ENCODE peak calls at places on chromosomes 3 and 15, in six cellular contexts. One of them, this sample, is unnamed.

GRCh38 chr3:134333522-134334181 is 40.6 kb downstream of the AMOTL2 start:
- DNase-seq in H9: peak; percentile 67
- DNase-seq in H1: no peak
- DNase-seq in mesenchymal stem cell: peak; percentile 83
- DNase-seq in mesendoderm: peak; percentile 99
- DNase-seq in IMR-90: peak; percentile 70
- DNase-seq in this sample: peak; percentile 72

GRCh38 chr15:90836296-90836871 is 32.0 kb upstream of the FURIN start:
- DNase-seq in H9: no peak
- DNase-seq in H1: no peak
- DNase-seq in mesenchymal stem cell: peak; percentile 94
- DNase-seq in mesendoderm: peak; percentile 65
- DNase-seq in IMR-90: peak; percentile 91
- DNase-seq in this sample: no peak

GRCh38 chr15:84740691-84741090 is 7.7 kb upstream of the ZNF592 start:
- DNase-seq in H9: no peak
- DNase-seq in H1: no peak
- DNase-seq in mesenchymal stem cell: no peak
- DNase-seq in mesendoderm: no peak
- DNase-seq in IMR-90: no peak
- DNase-seq in this sample: no peak

GRCh38 chr15:39574416-39574815 is 6.5 kb upstream of the THBS1 start:
- DNase-seq in H9: no peak
- DNase-seq in H1: no peak
- DNase-seq in mesenchymal stem cell: peak; percentile 60
- DNase-seq in mesendoderm: no peak
- DNase-seq in IMR-90: no peak
- DNase-seq in this sample: no peak

GRCh38 chr3:190192087-190192486 is 71.4 kb upstream of the P3H2 start:
- DNase-seq in H9: no peak
- DNase-seq in H1: no peak
- DNase-seq in mesenchymal stem cell: peak; percentile 7
- DNase-seq in mesendoderm: no peak
- DNase-seq in IMR-90: no peak
- DNase-seq in this sample: no peak

GRCh38 chr15:96183020-96183926 is 147.2 kb upstream of the NR2F2 start:
- DNase-seq in H9: no peak
- DNase-seq in H1: no peak
- DNase-seq in mesenchymal stem cell: no peak
- DNase-seq in mesendoderm: no peak
- DNase-seq in IMR-90: no peak
- DNase-seq in this sample: no peak

GRCh38 chr3:183427206-183428139 is 946 bp downstream of the MCF2L2 start:
- DNase-seq in H9: peak; percentile 36
- DNase-seq in H1: no peak
- DNase-seq in mesenchymal stem cell: no peak
- DNase-seq in mesendoderm: peak; percentile 42
- DNase-seq in IMR-90: no peak
- DNase-seq in this sample: no peak

GRCh38 chr3:182957676-182958075 is 22.7 kb downstream of the DCUN1D1 start:
- DNase-seq in H9: no peak
- DNase-seq in H1: no peak
- DNase-seq in mesenchymal stem cell: no peak
- DNase-seq in mesendoderm: no peak
- DNase-seq in IMR-90: no peak
- DNase-seq in this sample: no peak

GRCh38 chr3:143352850-143353550 is 233.4 kb downstream of the CHST2 start:
- DNase-seq in H9: no peak
- DNase-seq in H1: no peak
- DNase-seq in mesenchymal stem cell: no peak
- DNase-seq in mesendoderm: peak; percentile 85
- DNase-seq in IMR-90: no peak
- DNase-seq in this sample: no peak

GRCh38 chr3:31743690-31744089 is 211.0 kb downstream of the STT3B start:
- DNase-seq in H9: no peak
- DNase-seq in H1: no peak
- DNase-seq in mesenchymal stem cell: no peak
- DNase-seq in mesendoderm: no peak
- DNase-seq in IMR-90: peak; percentile 25
- DNase-seq in this sample: no peak

GRCh38 chr15:68609618-68610017 is 30.8 kb downstream of the CORO2B start:
- DNase-seq in H9: no peak
- DNase-seq in H1: no peak
- DNase-seq in mesenchymal stem cell: peak; percentile 70
- DNase-seq in mesendoderm: no peak
- DNase-seq in IMR-90: no peak
- DNase-seq in this sample: no peak

GRCh38 chr3:160781429-160781828 is 25.4 kb downstream of the PPM1L start:
- DNase-seq in H9: no peak
- DNase-seq in H1: no peak
- DNase-seq in mesenchymal stem cell: no peak
- DNase-seq in mesendoderm: no peak
- DNase-seq in IMR-90: no peak
- DNase-seq in this sample: no peak

GRCh38 chr3:32440481-32441350 is 49.1 kb downstream of the CMTM7 start:
- DNase-seq in H9: no peak
- DNase-seq in H1: no peak
- DNase-seq in mesenchymal stem cell: no peak
- DNase-seq in mesendoderm: no peak
- DNase-seq in IMR-90: no peak
- DNase-seq in this sample: no peak

GRCh38 chr3:11116336-11117059 is 37.8 kb upstream of the HRH1 start:
- DNase-seq in H9: no peak
- DNase-seq in H1: no peak
- DNase-seq in mesenchymal stem cell: no peak
- DNase-seq in mesendoderm: no peak
- DNase-seq in IMR-90: peak; percentile 37
- DNase-seq in this sample: no peak

GRCh38 chr3:186534113-186534669 is 10.0 kb downstream of the CRYGS start:
- DNase-seq in H9: no peak
- DNase-seq in H1: no peak
- DNase-seq in mesenchymal stem cell: no peak
- DNase-seq in mesendoderm: no peak
- DNase-seq in IMR-90: no peak
- DNase-seq in this sample: no peak

GRCh38 chr3:52434491-52435115 is 10.3 kb downstream of the SEMA3G start:
- DNase-seq in H9: peak; percentile 22
- DNase-seq in H1: no peak
- DNase-seq in mesenchymal stem cell: no peak
- DNase-seq in mesendoderm: no peak
- DNase-seq in IMR-90: no peak
- DNase-seq in this sample: no peak

GRCh38 chr15:74044267-74045110 is 37.9 kb downstream of the GOLGA6A start:
- DNase-seq in H9: no peak
- DNase-seq in H1: no peak
- DNase-seq in mesenchymal stem cell: no peak
- DNase-seq in mesendoderm: no peak
- DNase-seq in IMR-90: no peak
- DNase-seq in this sample: no peak

GRCh38 chr3:124082343-124082742 is 90.4 kb upstream of the ROPN1 start:
- DNase-seq in H9: no peak
- DNase-seq in H1: no peak
- DNase-seq in mesenchymal stem cell: no peak
- DNase-seq in mesendoderm: no peak
- DNase-seq in IMR-90: no peak
- DNase-seq in this sample: no peak

GRCh38 chr3:80649170-80649569 is 881.4 kb upstream of the ROBO1 start:
- DNase-seq in H9: no peak
- DNase-seq in H1: no peak
- DNase-seq in mesenchymal stem cell: no peak
- DNase-seq in mesendoderm: no peak
- DNase-seq in IMR-90: no peak
- DNase-seq in this sample: no peak

GRCh38 chr3:26589678-26590077 is 32.9 kb upstream of the LRRC3B start:
- DNase-seq in H9: no peak
- DNase-seq in H1: no peak
- DNase-seq in mesenchymal stem cell: no peak
- DNase-seq in mesendoderm: no peak
- DNase-seq in IMR-90: no peak
- DNase-seq in this sample: no peak

GRCh38 chr3:79148786-79149185 is 619.0 kb downstream of the ROBO1 start:
- DNase-seq in H9: no peak
- DNase-seq in H1: no peak
- DNase-seq in mesenchymal stem cell: no peak
- DNase-seq in mesendoderm: no peak
- DNase-seq in IMR-90: peak; percentile 2
- DNase-seq in this sample: no peak

GRCh38 chr3:5754602-5755001 is 567.1 kb downstream of the EDEM1 start:
- DNase-seq in H9: no peak
- DNase-seq in H1: no peak
- DNase-seq in mesenchymal stem cell: no peak
- DNase-seq in mesendoderm: no peak
- DNase-seq in IMR-90: no peak
- DNase-seq in this sample: no peak

GRCh38 chr3:117218709-117219108 is 509.1 kb downstream of the TUSC7 start:
- DNase-seq in H9: no peak
- DNase-seq in H1: no peak
- DNase-seq in mesenchymal stem cell: no peak
- DNase-seq in mesendoderm: no peak
- DNase-seq in IMR-90: no peak
- DNase-seq in this sample: no peak

GRCh38 chr3:72231439-72232196 is 446.7 kb upstream of the PROK2 start:
- DNase-seq in H9: no peak
- DNase-seq in H1: no peak
- DNase-seq in mesenchymal stem cell: no peak
- DNase-seq in mesendoderm: peak; percentile 30
- DNase-seq in IMR-90: no peak
- DNase-seq in this sample: no peak

GRCh38 chr3:122364508-122364907 is 18.5 kb downstream of the MIX23 start:
- DNase-seq in H9: no peak
- DNase-seq in H1: no peak
- DNase-seq in mesenchymal stem cell: no peak
- DNase-seq in mesendoderm: no peak
- DNase-seq in IMR-90: no peak
- DNase-seq in this sample: no peak
- H3K18ac ChIP-seq in H9: no peak overlapping the region
- H3K18ac ChIP-seq in H1: no peak overlapping the region
- H3K18ac ChIP-seq in mesenchymal stem cell: no peak overlapping the region
- H3K18ac ChIP-seq in mesendoderm: no peak overlapping the region
- H3K18ac ChIP-seq in IMR-90: no peak overlapping the region
- H3K18ac ChIP-seq in this sample: no peak overlapping the region

GRCh38 chr3:194206375-194206774 is 70.4 kb downstream of the HES1 start:
- DNase-seq in H9: no peak
- DNase-seq in H1: no peak
- DNase-seq in mesenchymal stem cell: no peak
- DNase-seq in mesendoderm: no peak
- DNase-seq in IMR-90: peak; percentile 2
- DNase-seq in this sample: no peak

GRCh38 chr3:194215392-194215791 is 79.4 kb downstream of the HES1 start:
- DNase-seq in H9: no peak
- DNase-seq in H1: no peak
- DNase-seq in mesenchymal stem cell: no peak
- DNase-seq in mesendoderm: peak; percentile 46
- DNase-seq in IMR-90: no peak
- DNase-seq in this sample: no peak

GRCh38 chr3:194208701-194209100 is 72.8 kb downstream of the HES1 start:
- DNase-seq in H9: no peak
- DNase-seq in H1: no peak
- DNase-seq in mesenchymal stem cell: no peak
- DNase-seq in mesendoderm: no peak
- DNase-seq in IMR-90: no peak
- DNase-seq in this sample: no peak

GRCh38 chr3:194212869-194213320 is 76.9 kb downstream of the HES1 start:
- DNase-seq in H9: peak; percentile 87
- DNase-seq in H1: peak; percentile 73
- DNase-seq in mesenchymal stem cell: no peak
- DNase-seq in mesendoderm: peak; percentile 96
- DNase-seq in IMR-90: no peak
- DNase-seq in this sample: peak; percentile 50

DNA sequence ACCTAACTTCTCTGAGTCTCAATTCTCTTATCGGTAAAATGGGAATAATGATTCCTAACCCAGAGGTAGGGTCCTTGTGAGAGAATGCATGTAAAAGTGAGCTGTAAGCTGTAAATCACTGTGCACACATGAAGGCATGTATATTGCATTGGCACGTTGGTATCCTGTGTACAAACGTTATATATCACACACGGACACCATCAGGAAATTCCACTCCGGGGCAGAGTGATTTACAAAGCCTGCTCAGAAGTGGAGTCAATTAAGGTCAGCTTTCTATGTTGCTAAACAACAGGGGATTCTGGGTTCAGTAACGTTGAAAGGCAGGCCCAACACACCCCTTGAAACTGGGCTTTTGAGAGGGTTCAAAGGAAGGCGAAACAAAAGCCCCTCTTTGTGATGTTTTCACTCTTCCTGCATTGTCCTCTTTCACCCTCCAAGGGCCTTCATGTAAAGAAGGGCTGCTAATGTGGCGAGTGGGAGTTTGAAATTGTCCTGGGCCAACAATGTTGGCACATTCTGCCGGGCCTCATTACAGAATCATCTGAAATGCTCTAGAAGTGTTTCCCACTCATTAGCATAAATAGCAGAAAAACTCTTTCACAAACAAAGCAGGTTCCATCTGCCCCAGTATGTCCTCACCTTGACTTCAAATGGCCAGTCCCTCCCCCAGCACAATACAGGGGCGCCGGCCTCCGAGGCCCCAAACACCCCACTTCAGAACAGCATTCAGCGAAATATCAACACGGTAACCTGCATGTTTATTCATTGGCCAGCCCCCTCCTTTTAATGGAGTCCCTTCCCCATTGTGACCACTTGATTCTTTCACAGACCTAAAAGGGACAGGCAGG is 76.3 kb downstream of the HES1 start:
- DNase-seq in H9: no peak
- DNase-seq in H1: no peak
- DNase-seq in mesenchymal stem cell: peak; percentile 45
- DNase-seq in mesendoderm: no peak
- DNase-seq in IMR-90: no peak
- DNase-seq in this sample: peak; percentile 81
- H3K4me2 ChIP-seq in H9: peak overlapping the region; percentile 7
- H3K4me2 ChIP-seq in H1: peak overlapping the region; percentile 51
- H3K4me2 ChIP-seq in mesenchymal stem cell: no peak overlapping the region
- H3K4me2 ChIP-seq in mesendoderm: no peak overlapping the region
- H3K4me2 ChIP-seq in IMR-90: no peak overlapping the region
- H3K4me2 ChIP-seq in this sample: peak overlapping the region; percentile 29

GRCh38 chr15:85934691-85935090 is 140.0 kb upstream of the KLHL25 start:
- DNase-seq in H9: no peak
- DNase-seq in H1: no peak
- DNase-seq in mesenchymal stem cell: no peak
- DNase-seq in mesendoderm: no peak
- DNase-seq in IMR-90: no peak
- DNase-seq in this sample: no peak

GRCh38 chr15:85932391-85932790 is 137.7 kb upstream of the KLHL25 start:
- DNase-seq in H9: no peak
- DNase-seq in H1: no peak
- DNase-seq in mesenchymal stem cell: no peak
- DNase-seq in mesendoderm: no peak
- DNase-seq in IMR-90: no peak
- DNase-seq in this sample: no peak

GRCh38 chr15:85941186-85941855 is 138.3 kb upstream of the AGBL1 start:
- DNase-seq in H9: no peak
- DNase-seq in H1: no peak
- DNase-seq in mesenchymal stem cell: peak; percentile 9
- DNase-seq in mesendoderm: no peak
- DNase-seq in IMR-90: no peak
- DNase-seq in this sample: no peak

GRCh38 chr15:85937661-85938060 is 142.0 kb upstream of the AGBL1 start:
- DNase-seq in H9: no peak
- DNase-seq in H1: no peak
- DNase-seq in mesenchymal stem cell: no peak
- DNase-seq in mesendoderm: no peak
- DNase-seq in IMR-90: no peak
- DNase-seq in this sample: no peak
- H2BK15ac ChIP-seq in H9: no peak overlapping the region
- H2BK15ac ChIP-seq in H1: no peak overlapping the region
- H2BK15ac ChIP-seq in mesenchymal stem cell: no peak overlapping the region
- H2BK15ac ChIP-seq in mesendoderm: no peak overlapping the region
- H2BK15ac ChIP-seq in IMR-90: no peak overlapping the region
- H2BK15ac ChIP-seq in this sample: no peak overlapping the region

GRCh38 chr15:75198560-75199346 is 2.9 kb upstream of the C15orf39 start:
- DNase-seq in H9: peak; percentile 80
- DNase-seq in H1: no peak
- DNase-seq in mesenchymal stem cell: peak; percentile 55
- DNase-seq in mesendoderm: peak; percentile 61
- DNase-seq in IMR-90: peak; percentile 49
- DNase-seq in this sample: no peak
- H3K18ac ChIP-seq in H9: no peak overlapping the region
- H3K18ac ChIP-seq in H1: no peak overlapping the region
- H3K18ac ChIP-seq in mesenchymal stem cell: no peak overlapping the region
- H3K18ac ChIP-seq in mesendoderm: no peak overlapping the region
- H3K18ac ChIP-seq in IMR-90: no peak overlapping the region
- H3K18ac ChIP-seq in this sample: peak overlapping the region; percentile 9

This sample was measured in neuronal stem cell.